ENCODE peak calls at places on chromosomes 16 and 17, in four cellular contexts. V, Z, I and G are unnamed samples.

GRCh38 chr16:27701381-27701780 is 151.4 kb downstream of the KATNIP start:
- DNase-seq in I (no peak), Z (no peak), V (no peak), G (no peak)

GRCh38 chr17:33118391-33118790 is 126.7 kb downstream of the SPACA3 start:
- DNase-seq in I (no peak), V (no peak), Z (no peak), G (no peak)

GRCh38 chr17:63635787-63636186 is 13.6 kb downstream of the MAP3K3 start:
- DNase-seq in I (no peak), V (no peak), Z (no peak), G (no peak)

GRCh38 chr16:24635900-24636610 is 93.4 kb upstream of the TNRC6A start:
- DNase-seq in Z (peak; percentile 91), V (peak; percentile 66), I (peak; percentile 78), G (peak; percentile 63)

GRCh38 chr17:62673614-62674362 is 46.3 kb downstream of the MRC2 start:
- DNase-seq in I (no peak), V (no peak), Z (no peak), G (no peak)

GRCh38 chr16:85612191-85612800 is 826 bp upstream of the GSE1 start:
- DNase-seq in I (peak; percentile 64), Z (peak; percentile 85), V (peak; percentile 87), G (peak; percentile 77)

GRCh38 chr17:49969134-49969759 is at the start of gene DLX4:
- DNase-seq in Z (no peak), V (no peak), I (no peak), G (no peak)

GRCh38 chr16:70437017-70437581 is 1.8 kb downstream of the ST3GAL2 start:
- DNase-seq in Z (peak; percentile 94), I (peak; percentile 56), V (no peak), G (no peak)

GRCh38 chr17:41492351-41492750 is 2.6 kb upstream of the KRT36 start:
- DNase-seq in Z (peak; percentile 33), I (peak; percentile 38), V (no peak), G (no peak)

GRCh38 chr16:55912022-55912421 is 36.8 kb upstream of the CES5A start:
- DNase-seq in Z (no peak), I (no peak), V (no peak), G (no peak)

GRCh38 chr17:48883171-48883570 is 9.4 kb upstream of the ATP5MC1 start:
- DNase-seq in Z (no peak), I (no peak), V (no peak), G (no peak)

GRCh38 chr17:77735341-77736206 is 222.9 kb upstream of the TNRC6C start:
- DNase-seq in V (no peak), I (peak; percentile 70), Z (no peak), G (peak; percentile 78)

GRCh38 chr17:82489117-82489516 is 30.4 kb upstream of the FOXK2 start:
- DNase-seq in I (peak; percentile 39), Z (peak; percentile 65), V (no peak), G (peak; percentile 90)

GRCh38 chr17:29677139-29677834 is 54.6 kb upstream of the CORO6 start:
- DNase-seq in I (peak; percentile 28), V (no peak), Z (no peak), G (peak; percentile 28)

GRCh38 chr17:29686998-29687397 is 64.3 kb upstream of the CORO6 start:
- DNase-seq in I (no peak), V (no peak), Z (no peak), G (no peak)

GRCh38 chr17:29683481-29683880 is 60.8 kb upstream of the CORO6 start:
- DNase-seq in Z (no peak), I (no peak), V (no peak), G (no peak)

GRCh38 chr17:29682987-29683386 is 60.3 kb upstream of the CORO6 start:
- DNase-seq in I (no peak), Z (no peak), V (no peak), G (no peak)

DNA sequence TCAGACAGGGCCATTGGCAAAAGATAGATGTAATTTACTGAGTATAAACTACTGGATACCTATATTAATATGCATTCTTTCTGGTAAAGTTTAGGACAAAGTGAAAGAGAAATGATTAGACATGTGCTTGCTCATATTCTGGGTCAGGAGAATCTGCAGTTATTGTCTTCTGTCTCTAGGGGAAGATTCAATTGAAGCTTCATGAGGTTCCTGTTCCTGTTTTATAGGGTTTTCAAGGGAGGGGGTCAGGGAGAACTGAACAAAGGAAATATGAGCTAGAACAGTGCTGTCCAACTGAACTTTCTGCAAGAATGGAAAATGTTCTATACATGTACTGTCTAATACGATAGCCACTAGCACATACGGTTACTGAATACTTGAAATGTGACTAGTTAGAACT is 59.3 kb upstream of the CORO6 start:
- DNase-seq in V (no peak), I (no peak), Z (no peak), G (no peak)
- TF ChIP-seq CTCF in V (no peak), I (no peak), Z (no peak), G (no peak)

GRCh38 chr16:8964462-8964861 is 756 bp upstream of the USP7 start:
- DNase-seq in Z (no peak), V (no peak), I (no peak), G (no peak)

GRCh38 chr16:8961811-8962390 is 1.8 kb downstream of the USP7 start:
- DNase-seq in Z (no peak), V (no peak), I (no peak), G (no peak)

GRCh38 chr16:8963010-8963824 is 489 bp downstream of the USP7 start:
- DNase-seq in I (no peak), V (no peak), Z (no peak), G (no peak)

GRCh38 chr16:8962393-8963009 is 1.2 kb downstream of the USP7 start:
- DNase-seq in I (no peak), V (peak; percentile 71), Z (no peak), G (no peak)

DNA sequence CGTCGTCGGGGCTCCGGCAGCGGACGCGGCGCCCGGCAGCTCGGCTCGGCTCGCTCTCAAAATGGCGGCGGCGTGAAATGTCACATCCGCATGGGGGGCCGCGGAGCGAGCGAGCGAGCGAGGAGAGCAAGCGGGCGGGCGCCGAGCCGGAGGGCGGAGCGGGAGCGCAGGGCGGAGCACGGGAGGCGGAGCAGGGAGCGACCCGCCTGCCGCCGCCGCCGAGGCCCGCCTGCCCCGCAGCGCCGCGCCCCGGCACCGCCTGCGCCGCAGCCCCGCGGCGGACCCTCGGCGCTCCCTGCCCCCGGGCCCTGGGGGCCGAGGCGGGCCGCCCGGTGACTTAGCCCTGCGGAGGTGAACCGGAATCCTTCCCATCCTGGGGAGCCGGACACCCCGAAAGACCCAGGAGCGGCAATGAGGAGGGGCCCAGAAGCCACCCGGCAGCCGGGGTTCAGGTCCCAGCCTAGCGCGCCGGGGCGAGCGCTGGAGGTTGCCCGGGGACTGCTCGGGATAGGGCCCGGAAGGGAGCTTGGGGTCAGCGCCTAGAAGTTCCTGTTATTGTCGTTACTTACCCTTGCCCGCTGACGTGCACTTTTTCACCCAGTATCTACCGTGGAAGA is at the start of gene USP7:
- DNase-seq in V (peak; percentile 94), I (peak; percentile 91), Z (peak; percentile 86), G (peak; percentile 94)
- TF ChIP-seq POLR2A in V (peak; percentile 48), I (peak; percentile 19), Z (peak; percentile 77), G (no peak)

GRCh38 chr17:2347805-2348685 is 10.7 kb downstream of the SGSM2 start:
- DNase-seq in I (no peak), V (peak; percentile 54), Z (peak; percentile 91), G (no peak)
- H3K27me3 ChIP-seq in I (no peaks in the 10 kb centered on the region), V (no peaks in the 10 kb centered on the region), Z (no peaks in the 10 kb centered on the region), G (no peaks in the 10 kb centered on the region)

DNA sequence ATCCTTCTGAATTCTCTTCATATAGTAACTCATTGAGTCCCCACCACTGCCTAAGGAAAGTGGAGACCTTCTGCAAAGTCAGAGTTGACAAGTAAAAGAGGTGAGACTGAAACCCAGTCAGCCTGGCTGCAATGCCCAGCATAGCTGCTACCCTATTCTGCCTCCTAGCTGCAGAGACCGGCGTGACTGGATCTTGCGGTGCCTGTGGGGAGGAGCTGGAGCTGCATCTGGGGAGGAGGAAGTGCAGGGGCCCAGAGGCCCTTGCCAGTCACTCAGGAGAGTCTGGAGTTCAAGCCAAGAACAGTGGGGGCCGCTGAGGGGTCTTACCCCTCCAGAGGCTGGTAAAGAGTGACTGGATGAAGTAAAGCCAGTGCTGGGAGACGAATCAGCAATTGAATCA is 35.0 kb upstream of the ZNF423 start:
- DNase-seq in I (no peak), Z (no peak), V (peak; percentile 72), G (no peak)
- TF ChIP-seq CTCF in I (no peak), Z (no peak), V (peak; percentile 44), G (no peak)

GRCh38 chr17:7435676-7436555 is 681 bp downstream of the TMEM102 start:
- DNase-seq in V (peak; percentile 69), Z (no peak), I (no peak), G (no peak)
- TF ChIP-seq POLR2A in V (peak; percentile 43), Z (no peak), I (no peak), G (peak; percentile 11)

DNA sequence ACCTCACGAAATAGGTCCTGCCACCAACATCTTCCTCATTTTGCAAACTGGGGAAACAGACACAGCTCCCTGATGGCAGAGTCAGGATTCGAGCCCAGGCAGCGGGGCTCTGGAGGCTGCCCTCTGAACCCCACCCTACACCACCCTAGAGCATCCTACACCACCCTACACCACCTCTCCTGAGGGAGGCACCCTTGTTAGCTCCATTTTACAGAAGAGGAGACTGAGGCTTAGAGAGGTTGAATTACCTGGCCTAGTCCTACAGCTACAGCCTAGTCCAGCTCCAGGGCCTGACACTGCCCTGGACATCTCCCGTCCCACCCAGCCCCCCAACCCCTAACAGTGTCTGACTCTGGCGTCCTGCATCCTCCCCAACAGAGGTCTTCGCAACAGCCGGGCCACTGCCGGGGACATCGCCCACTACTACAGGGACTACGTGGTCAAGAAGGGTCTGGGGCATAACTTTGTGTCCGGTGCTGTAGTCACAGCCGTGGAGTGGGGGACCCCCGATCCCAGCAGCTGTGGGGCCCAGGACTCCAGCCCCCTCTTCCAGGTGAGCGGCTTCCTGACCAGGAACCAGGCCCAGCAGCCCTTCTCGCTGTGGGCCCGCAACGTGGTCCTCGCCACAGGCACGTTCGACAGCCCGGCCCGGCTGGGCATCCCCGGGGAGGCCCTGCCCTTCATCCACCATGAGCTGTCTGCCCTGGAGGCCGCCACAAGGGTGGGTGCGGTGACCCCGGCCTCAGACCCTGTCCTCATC is 3.2 kb upstream of the NECAB2 start:
- DNase-seq in V (no peak), I (no peak), Z (no peak), G (peak; percentile 16)
- H3K27me3 ChIP-seq in V (peaks cover 13% of the 10 kb centered on the region), I (peaks cover 12% of the 10 kb centered on the region), Z (peaks cover 12% of the 10 kb centered on the region), G (no peaks in the 10 kb centered on the region)

DNA sequence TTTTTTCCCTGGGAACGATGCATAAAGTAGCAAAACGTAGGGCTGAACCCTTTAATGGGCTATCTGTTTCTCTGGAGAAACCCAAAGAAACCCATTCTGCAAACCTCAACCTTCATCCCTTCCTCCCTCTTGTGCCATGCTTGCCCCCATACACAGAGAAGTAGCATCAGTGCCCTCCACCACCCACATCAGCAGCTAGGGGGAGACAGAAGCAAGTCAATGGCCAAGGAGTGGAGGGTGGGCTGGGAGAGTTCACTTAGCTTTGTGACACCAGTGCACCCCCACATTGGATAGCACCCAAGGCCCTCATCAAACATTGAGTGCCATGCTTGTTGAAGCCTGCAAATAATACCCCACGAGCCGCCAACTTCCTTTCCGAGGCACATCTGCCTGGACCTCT is 282.4 kb downstream of the ABCC12 start:
- DNase-seq in V (no peak), Z (no peak), I (no peak), G (no peak)
- TF ChIP-seq CTCF in V (no peak), Z (peak; percentile 15), I (no peak), G (no peak)

GRCh38 chr16:19804538-19805323 is 79.9 kb downstream of the GPRC5B start:
- DNase-seq in V (peak; percentile 41), I (no peak), Z (no peak), G (peak; percentile 78)
- TF ChIP-seq POLR2A in V (no peak), I (no peak), Z (no peak), G (no peak)